ENCODE peak calls at places on chromosomes 13 and 19, in six cellular contexts. V, Y, P, N, X and B are unnamed samples.

GRCh38 chr13:106736941-106737340 is 169.0 kb upstream of the ARGLU1 start:
- DNase-seq in N (no peak), Y (no peak), P (no peak), X (no peak), V (no peak), B (no peak)

GRCh38 chr13:33452873-33453558 is 167.5 kb upstream of the STARD13 start:
- DNase-seq in V (no peak), N (no peak), Y (no peak), X (no peak), P (no peak), B (no peak)

GRCh38 chr13:27592865-27593264 is 27.5 kb downstream of the LNX2 start:
- DNase-seq in V (no peak), X (no peak), N (no peak), Y (no peak), P (no peak), B (no peak)

GRCh38 chr19:1363599-1363998 is 20.1 kb upstream of the NDUFS7 start:
- DNase-seq in Y (no peak), V (no peak), P (no peak), X (no peak), N (no peak), B (no peak)

GRCh38 chr13:42211704-42212103 is 60.2 kb upstream of the AKAP11 start:
- DNase-seq in V (no peak), P (peak; percentile 79), N (no peak), Y (no peak), X (no peak), B (no peak)

GRCh38 chr13:74889321-74889720 is 592.6 kb downstream of the TBC1D4 start:
- DNase-seq in V (no peak), Y (no peak), X (no peak), P (peak; percentile 78), N (no peak), B (no peak)

GRCh38 chr19:13010038-13010991 is 15.0 kb downstream of the NFIX start:
- DNase-seq in X (no peak), P (no peak), N (no peak), Y (no peak), V (no peak), B (peak; percentile 81)

GRCh38 chr19:28500982-28501633 is 711.8 kb downstream of the UQCRFS1 start:
- DNase-seq in V (no peak), P (no peak), X (no peak), N (no peak), Y (peak; percentile 3), B (no peak)

GRCh38 chr19:35355851-35356460 is 2.3 kb upstream of the FFAR3 start:
- DNase-seq in X (no peak), N (no peak), P (no peak), Y (no peak), V (no peak), B (no peak)

GRCh38 chr19:609001-609340 is 19.3 kb downstream of the HCN2 start:
- DNase-seq in N (no peak), X (no peak), V (no peak), P (no peak), Y (no peak), B (peak; percentile 67)

GRCh38 chr13:39039033-39039432 is 777 bp downstream of the NHLRC3 start:
- DNase-seq in P (no peak), X (no peak), V (no peak), N (no peak), Y (no peak), B (no peak)

GRCh38 chr13:29847501-29847983 is 2.9 kb downstream of the UBL3 start:
- DNase-seq in P (peak; percentile 52), X (no peak), Y (no peak), N (peak; percentile 6), V (no peak), B (no peak)

GRCh38 chr13:26759156-26759906 is 1.3 kb downstream of the GPR12 start:
- DNase-seq in Y (no peak), V (no peak), P (no peak), N (no peak), X (no peak), B (no peak)

GRCh38 chr19:6983448-6983847 is 37.8 kb downstream of the MBD3L2B start:
- DNase-seq in Y (no peak), V (no peak), P (no peak), X (no peak), N (no peak), B (no peak)

GRCh38 chr13:95355491-95355890 is 54.2 kb upstream of the ABCC4 start:
- DNase-seq in P (peak; percentile 51), V (no peak), N (no peak), Y (no peak), X (no peak), B (no peak)

GRCh38 chr13:73810647-73811046 is 323.6 kb downstream of the KLF12 start:
- DNase-seq in V (no peak), P (no peak), N (no peak), X (no peak), Y (no peak), B (no peak)

GRCh38 chr13:50380905-50381304 is 365.7 kb downstream of the KCNRG start:
- DNase-seq in N (no peak), Y (no peak), X (no peak), V (no peak), P (no peak), B (no peak)

GRCh38 chr13:23858586-23858985 is 30.6 kb downstream of the MIPEP start:
- DNase-seq in N (no peak), X (no peak), P (peak; percentile 11), Y (no peak), V (no peak), B (no peak)

GRCh38 chr19:35195822-35196221 is 32.7 kb downstream of the FAM187B start:
- DNase-seq in P (no peak), X (no peak), Y (no peak), V (no peak), N (no peak), B (no peak)

GRCh38 chr13:104593693-104594092 is 1527.5 kb upstream of the SLC10A2 start:
- DNase-seq in Y (no peak), X (no peak), V (no peak), P (no peak), N (no peak), B (no peak)